ENCODE peak calls at places on chromosomes 13 and 19, in nine cellular contexts. X is stomach, Y is GM23338, G is GM12878, H is sigmoid colon, M is HepG2, W is prostate gland, S is transverse colon, R is spleen. V is an unnamed sample.

GRCh38 chr19:7450243-7451223 is 38.3 kb downstream of the PEX11G start:
- DNase-seq in X (no peak), W (no peak), S (no peak), R (no peak), H (no peak), G (peak), Y (no peak), M (peak), V (no peak)

GRCh38 chr13:46656786-46657185 is 103.8 kb downstream of the LRCH1 start:
- DNase-seq in G (no peak), S (no peak), W (no peak), H (no peak), Y (no peak), M (no peak), R (no peak), X (no peak), V (no peak)

GRCh38 chr19:33221641-33222040 is 4.0 kb downstream of the SLC7A10 start:
- DNase-seq in W (no peak), Y (no peak), R (no peak), S (no peak), G (no peak), X (no peak), H (no peak), M (no peak), V (no peak)

GRCh38 chr19:38780443-38780842 is 7.1 kb upstream of the LGALS7 start:
- DNase-seq in Y (no peak), H (no peak), R (peak), G (no peak), X (no peak), S (no peak), W (no peak), M (no peak), V (no peak)

GRCh38 chr13:53126803-53127202 is 98.2 kb downstream of the OLFM4 start:
- DNase-seq in G (no peak), S (no peak), Y (no peak), W (no peak), M (no peak), H (peak), R (no peak), X (no peak), V (no peak)

GRCh38 chr13:110471156-110471832 is 90.2 kb downstream of the RAB20 start:
- DNase-seq in Y (no peak), G (no peak), X (no peak), M (no peak), R (peak), S (peak), W (no peak), H (no peak), V (no peak)

GRCh38 chr13:73090116-73090811 is 31.5 kb downstream of the KLF5 start:
- DNase-seq in M (peak), G (no peak), R (no peak), S (peak), Y (peak), H (no peak), W (peak), X (peak), V (peak)

GRCh38 chr19:12838182-12838890 is at the start of gene MAST1:
- DNase-seq in X (peak), W (no peak), M (no peak), S (peak), H (no peak), R (peak), Y (peak), G (no peak), V (no peak)

GRCh38 chr19:47435196-47435595 is 15.9 kb upstream of the MEIS3 start:
- DNase-seq in H (no peak), X (no peak), R (no peak), G (peak), W (no peak), S (no peak), M (no peak), Y (no peak), V (no peak)

GRCh38 chr13:93002071-93002470 is 224.5 kb upstream of the GPC6 start:
- DNase-seq in S (no peak), H (no peak), X (no peak), R (no peak), Y (no peak), G (no peak), M (no peak), W (no peak), V (no peak)

GRCh38 chr13:111279253-111279652 is 41.2 kb upstream of the TEX29 start:
- DNase-seq in M (no peak), W (no peak), S (no peak), X (no peak), H (no peak), Y (no peak), R (no peak), G (no peak), V (no peak)

GRCh38 chr13:39306639-39307589 is 268.7 kb downstream of the NHLRC3 start:
- DNase-seq in X (no peak), H (no peak), Y (no peak), G (peak), S (no peak), R (no peak), W (no peak), M (no peak), V (no peak)

GRCh38 chr13:43307921-43308433 is 284.6 kb downstream of the DNAJC15 start:
- DNase-seq in R (no peak), W (peak), H (peak), M (peak), G (peak), X (peak), Y (no peak), S (peak), V (peak)

GRCh38 chr13:42102961-42103688 is 54.7 kb downstream of the DGKH start:
- DNase-seq in H (no peak), R (no peak), G (no peak), Y (no peak), S (no peak), W (no peak), X (no peak), M (no peak), V (no peak)

GRCh38 chr19:53463263-53463662 is 4.3 kb upstream of the ZNF813 start:
- DNase-seq in W (no peak), X (no peak), S (peak), M (no peak), Y (peak), H (peak), G (no peak), R (no peak), V (peak)

GRCh38 chr19:32189956-32190706 is 155.3 kb upstream of the ZNF507 start:
- DNase-seq in G (no peak), R (peak), S (no peak), M (no peak), W (no peak), X (no peak), Y (no peak), H (no peak), V (no peak)

GRCh38 chr13:20360041-20360491 is 127.9 kb upstream of the GJB6 start:
- DNase-seq in M (no peak), G (no peak), H (no peak), S (no peak), R (no peak), X (no peak), Y (no peak), W (no peak), V (no peak)

GRCh38 chr19:4705413-4706131 is 18.1 kb downstream of the DPP9 start:
- DNase-seq in Y (no peak), R (no peak), H (no peak), W (no peak), S (no peak), G (no peak), X (no peak), M (peak), V (peak)

GRCh38 chr13:110478405-110479214 is 82.9 kb downstream of the RAB20 start:
- DNase-seq in H (no peak), S (no peak), G (no peak), R (no peak), X (no peak), W (no peak), Y (no peak), M (no peak), V (no peak)

GRCh38 chr19:9986787-9987281 is 23.5 kb downstream of the COL5A3 start:
- DNase-seq in G (no peak), X (no peak), W (no peak), S (peak), Y (peak), M (no peak), H (peak), R (no peak), V (peak)

GRCh38 chr13:39881887-39882286 is 226.4 kb downstream of the COG6 start:
- DNase-seq in S (no peak), H (no peak), X (no peak), W (no peak), G (no peak), Y (no peak), M (no peak), R (no peak), V (no peak)

DNA sequence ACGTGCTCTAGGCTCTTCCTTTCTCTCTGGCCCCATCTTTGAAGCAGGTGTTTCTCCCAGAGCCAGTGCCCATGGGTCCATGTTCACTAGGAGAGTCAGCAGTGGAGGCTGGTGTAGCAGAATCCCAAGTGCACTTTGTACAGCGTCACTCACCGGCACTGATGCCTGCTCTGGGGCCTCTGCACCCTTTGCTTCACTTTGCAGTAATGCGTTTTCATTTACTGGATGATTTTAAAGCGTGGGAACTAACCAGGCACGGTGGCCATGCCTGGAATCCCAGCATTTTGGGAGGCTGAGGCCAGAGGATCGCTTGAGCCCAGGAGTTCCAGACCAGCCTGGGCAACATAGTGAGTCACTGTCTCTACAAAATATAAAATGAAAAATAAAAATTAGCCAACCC is 30.7 kb downstream of the SLC25A42 start:
- DNase-seq in R (no peak), G (no peak), S (no peak), W (no peak), Y (no peak), H (no peak), X (no peak), M (peak), V (no peak)
- TF ChIP-seq POLR2AphosphoS5 in R (no peak), G (no peak), S (no peak), W (no peak), Y (no peak), H (no peak), X (no peak), M (no peak), V (no peak)

GRCh38 chr19:6412111-6412999 is 12.3 kb downstream of the KHSRP start:
- DNase-seq in G (no peak), W (peak), S (peak), X (peak), M (peak), R (no peak), H (peak), Y (peak), V (no peak)
- TF ChIP-seq POLR2AphosphoS5 in G (peak), W (no peak), S (no peak), X (no peak), M (no peak), R (peak), H (no peak), Y (peak), V (no peak)

DNA sequence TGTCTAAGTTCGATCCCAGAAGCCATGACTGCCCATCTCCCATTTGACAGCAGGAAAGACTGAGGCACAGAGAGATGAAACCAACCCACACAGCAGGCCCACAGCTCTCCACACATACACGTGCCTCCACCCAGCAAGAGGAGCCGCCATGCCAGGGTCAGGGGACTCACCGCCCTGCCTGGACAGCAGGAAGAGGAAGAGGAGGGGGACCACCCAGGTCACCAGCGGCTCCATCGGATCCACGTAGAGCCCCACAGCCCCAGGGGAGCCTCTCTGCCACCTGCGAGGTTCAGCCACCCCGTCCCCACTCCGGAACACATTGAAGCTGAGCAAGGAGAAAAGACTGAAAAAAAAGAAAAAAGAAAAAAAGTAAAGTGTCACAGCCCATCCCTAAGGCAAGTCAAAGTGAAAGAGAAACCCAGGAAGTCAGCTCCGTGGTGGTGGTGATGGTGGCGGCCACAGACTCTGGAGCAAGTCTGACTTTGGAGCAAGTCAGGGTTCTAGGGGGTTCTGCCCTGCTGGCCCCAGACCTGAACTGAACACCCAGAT is at the start of gene IL12RB1:
- DNase-seq in W (no peak), R (peak), G (peak), M (no peak), S (peak), Y (no peak), X (peak), H (no peak), V (no peak)
- TF ChIP-seq POLR2AphosphoS5 in W (no peak), R (peak), G (peak), M (no peak), S (no peak), Y (no peak), X (no peak), H (no peak), V (no peak)

GRCh38 chr13:33230178-33230881 is 55.2 kb downstream of the STARD13 start:
- DNase-seq in G (no peak), Y (no peak), S (no peak), X (no peak), H (no peak), M (no peak), R (no peak), W (no peak), V (no peak)
- TF ChIP-seq POLR2AphosphoS5 in G (no peak), Y (no peak), S (no peak), X (no peak), H (no peak), M (no peak), R (no peak), W (no peak), V (no peak)